ENCODE peak calls at places on chromosomes 12 and 14, in nine cellular contexts. One of them, this sample, is unnamed.

GRCh38 chr14:91113829-91114078 is at the start of gene DGLUCY:
- DNase-seq in osteocyte: peak; percentile 87
- DNase-seq in tibial nerve: no peak
- DNase-seq in mesothelial cell of epicardium: peak; percentile 34
- DNase-seq in lower leg skin: no peak
- DNase-seq in GM10248: peak; percentile 79
- DNase-seq in EL: peak; percentile 79
- DNase-seq in HCT116: no peak
- DNase-seq in lower lobe of right lung: peak; percentile 88
- DNase-seq in this sample: no peak

GRCh38 chr12:31224768-31225448 is 101.0 kb downstream of the SINHCAF start:
- DNase-seq in tibial nerve: no peak
- DNase-seq in lower lobe of right lung: no peak
- DNase-seq in GM10248: peak; percentile 4
- DNase-seq in EL: no peak
- DNase-seq in HCT116: no peak
- DNase-seq in lower leg skin: no peak
- DNase-seq in mesothelial cell of epicardium: no peak
- DNase-seq in osteocyte: no peak
- DNase-seq in this sample: no peak

GRCh38 chr12:106903241-106903950 is 52.3 kb upstream of the TMEM263 start:
- DNase-seq in tibial nerve: peak; percentile 61
- DNase-seq in GM10248: peak; percentile 81
- DNase-seq in lower lobe of right lung: peak; percentile 88
- DNase-seq in HCT116: peak; percentile 28
- DNase-seq in EL: peak; percentile 68
- DNase-seq in lower leg skin: peak; percentile 92
- DNase-seq in osteocyte: no peak
- DNase-seq in mesothelial cell of epicardium: peak; percentile 67
- DNase-seq in this sample: no peak

GRCh38 chr12:92503977-92504966 is 198.5 kb upstream of the PLEKHG7 start:
- DNase-seq in osteocyte: no peak
- DNase-seq in lower lobe of right lung: peak; percentile 51
- DNase-seq in HCT116: no peak
- DNase-seq in GM10248: no peak
- DNase-seq in lower leg skin: no peak
- DNase-seq in mesothelial cell of epicardium: no peak
- DNase-seq in EL: no peak
- DNase-seq in tibial nerve: peak; percentile 37
- DNase-seq in this sample: peak; percentile 28

GRCh38 chr14:51289169-51289568 is 49.1 kb downstream of the TMX1 start:
- DNase-seq in lower leg skin: no peak
- DNase-seq in tibial nerve: no peak
- DNase-seq in HCT116: no peak
- DNase-seq in osteocyte: no peak
- DNase-seq in GM10248: no peak
- DNase-seq in EL: peak; percentile 43
- DNase-seq in lower lobe of right lung: no peak
- DNase-seq in mesothelial cell of epicardium: no peak
- DNase-seq in this sample: no peak

GRCh38 chr12:88578821-88579518 is 1.3 kb downstream of the KITLG start:
- DNase-seq in tibial nerve: peak; percentile 13
- DNase-seq in GM10248: no peak
- DNase-seq in osteocyte: no peak
- DNase-seq in HCT116: no peak
- DNase-seq in EL: peak; percentile 61
- DNase-seq in lower leg skin: peak; percentile 83
- DNase-seq in lower lobe of right lung: no peak
- DNase-seq in mesothelial cell of epicardium: no peak
- DNase-seq in this sample: no peak

GRCh38 chr14:20388159-20388558 is 25.1 kb downstream of the TEP1 start:
- DNase-seq in lower lobe of right lung: no peak
- DNase-seq in lower leg skin: peak; percentile 17
- DNase-seq in mesothelial cell of epicardium: no peak
- DNase-seq in GM10248: no peak
- DNase-seq in EL: no peak
- DNase-seq in osteocyte: no peak
- DNase-seq in tibial nerve: no peak
- DNase-seq in HCT116: no peak
- DNase-seq in this sample: no peak

GRCh38 chr14:36942522-36943245 is 229.7 kb downstream of the SLC25A21 start:
- DNase-seq in EL: peak; percentile 40
- DNase-seq in lower lobe of right lung: no peak
- DNase-seq in tibial nerve: no peak
- DNase-seq in lower leg skin: no peak
- DNase-seq in mesothelial cell of epicardium: no peak
- DNase-seq in HCT116: no peak
- DNase-seq in GM10248: no peak
- DNase-seq in osteocyte: no peak
- DNase-seq in this sample: no peak

GRCh38 chr14:105855246-105855892 is 329.0 kb downstream of the TMEM121 start:
- DNase-seq in tibial nerve: no peak
- DNase-seq in EL: no peak
- DNase-seq in mesothelial cell of epicardium: no peak
- DNase-seq in GM10248: no peak
- DNase-seq in osteocyte: peak; percentile 72
- DNase-seq in lower lobe of right lung: peak; percentile 37
- DNase-seq in HCT116: no peak
- DNase-seq in lower leg skin: peak; percentile 76
- DNase-seq in this sample: no peak

GRCh38 chr12:98399532-98399931 is 115.9 kb upstream of the TMPO start:
- DNase-seq in GM10248: peak; percentile 60
- DNase-seq in lower lobe of right lung: no peak
- DNase-seq in HCT116: peak; percentile 82
- DNase-seq in lower leg skin: no peak
- DNase-seq in mesothelial cell of epicardium: no peak
- DNase-seq in osteocyte: no peak
- DNase-seq in EL: peak; percentile 70
- DNase-seq in tibial nerve: no peak
- DNase-seq in this sample: no peak

GRCh38 chr12:57750561-57751431 is 1.3 kb downstream of the CDK4 start:
- DNase-seq in tibial nerve: no peak
- DNase-seq in HCT116: no peak
- DNase-seq in lower leg skin: peak; percentile 76
- DNase-seq in EL: no peak
- DNase-seq in osteocyte: no peak
- DNase-seq in GM10248: no peak
- DNase-seq in lower lobe of right lung: no peak
- DNase-seq in mesothelial cell of epicardium: no peak
- DNase-seq in this sample: no peak

GRCh38 chr14:92759300-92759678 is 10.9 kb upstream of the LGMN start:
- DNase-seq in HCT116: no peak
- DNase-seq in lower leg skin: no peak
- DNase-seq in GM10248: no peak
- DNase-seq in mesothelial cell of epicardium: no peak
- DNase-seq in EL: peak; percentile 33
- DNase-seq in lower lobe of right lung: no peak
- DNase-seq in osteocyte: no peak
- DNase-seq in tibial nerve: no peak
- DNase-seq in this sample: no peak

GRCh38 chr14:96205994-96206392 is 1.4 kb downstream of the BDKRB2 start:
- DNase-seq in lower lobe of right lung: no peak
- DNase-seq in GM10248: no peak
- DNase-seq in EL: no peak
- DNase-seq in HCT116: no peak
- DNase-seq in mesothelial cell of epicardium: no peak
- DNase-seq in tibial nerve: no peak
- DNase-seq in osteocyte: no peak
- DNase-seq in lower leg skin: no peak
- DNase-seq in this sample: no peak

GRCh38 chr14:102775855-102776760 is 1.1 kb upstream of the TRAF3 start:
- DNase-seq in tibial nerve: no peak
- DNase-seq in osteocyte: no peak
- DNase-seq in GM10248: no peak
- DNase-seq in mesothelial cell of epicardium: no peak
- DNase-seq in lower lobe of right lung: no peak
- DNase-seq in EL: peak; percentile 78
- DNase-seq in lower leg skin: no peak
- DNase-seq in HCT116: no peak
- DNase-seq in this sample: peak; percentile 31

GRCh38 chr12:121476477-121476876 is 76.6 kb downstream of the RNF34 start:
- DNase-seq in osteocyte: no peak
- DNase-seq in mesothelial cell of epicardium: no peak
- DNase-seq in HCT116: no peak
- DNase-seq in lower lobe of right lung: no peak
- DNase-seq in lower leg skin: no peak
- DNase-seq in tibial nerve: no peak
- DNase-seq in EL: no peak
- DNase-seq in GM10248: no peak
- DNase-seq in this sample: no peak

GRCh38 chr12:85448548-85449139 is 168.6 kb downstream of the ALX1 start:
- DNase-seq in GM10248: no peak
- DNase-seq in mesothelial cell of epicardium: no peak
- DNase-seq in tibial nerve: no peak
- DNase-seq in EL: no peak
- DNase-seq in lower leg skin: no peak
- DNase-seq in osteocyte: no peak
- DNase-seq in lower lobe of right lung: no peak
- DNase-seq in HCT116: no peak
- DNase-seq in this sample: no peak

GRCh38 chr14:69644814-69645213 is 33.4 kb downstream of the SUSD6 start:
- DNase-seq in GM10248: no peak
- DNase-seq in EL: no peak
- DNase-seq in tibial nerve: no peak
- DNase-seq in mesothelial cell of epicardium: no peak
- DNase-seq in lower lobe of right lung: no peak
- DNase-seq in HCT116: no peak
- DNase-seq in lower leg skin: no peak
- DNase-seq in osteocyte: no peak
- DNase-seq in this sample: no peak

GRCh38 chr12:15532364-15532977 is 210.2 kb downstream of the PTPRO start:
- DNase-seq in osteocyte: no peak
- DNase-seq in EL: peak; percentile 79
- DNase-seq in HCT116: peak; percentile 72
- DNase-seq in mesothelial cell of epicardium: no peak
- DNase-seq in lower lobe of right lung: no peak
- DNase-seq in GM10248: peak; percentile 47
- DNase-seq in tibial nerve: peak; percentile 18
- DNase-seq in lower leg skin: no peak
- DNase-seq in this sample: peak; percentile 52

GRCh38 chr14:53916239-53916638 is 40.4 kb downstream of the BMP4 start:
- DNase-seq in EL: no peak
- DNase-seq in tibial nerve: no peak
- DNase-seq in HCT116: no peak
- DNase-seq in lower lobe of right lung: no peak
- DNase-seq in mesothelial cell of epicardium: no peak
- DNase-seq in lower leg skin: no peak
- DNase-seq in osteocyte: no peak
- DNase-seq in GM10248: no peak
- DNase-seq in this sample: no peak

This sample was measured in globus pallidus.